ENCODE peak calls at places on chromosomes 3 and 15, in four cellular contexts. J is SK-N-SH, A is H1, S is GM12878. T is an unnamed sample.

GRCh38 chr3:123606527-123606926 is 21.7 kb upstream of the HACD2 start:
- DNase-seq in J (no peak), S (no peak), A (no peak), T (peak)

GRCh38 chr15:79990997-79991334 is 20.0 kb upstream of the BCL2A1 start:
- DNase-seq in S (no peak), A (no peak), J (no peak), T (no peak)

GRCh38 chr3:113532698-113533533 is 561 bp downstream of the SIDT1 start:
- DNase-seq in S (no peak), J (peak), A (no peak), T (no peak)

GRCh38 chr3:147864754-147865354 is 455.7 kb downstream of the ZIC1 start:
- DNase-seq in A (no peak), S (no peak), J (no peak), T (no peak)

GRCh38 chr3:155232605-155233004 is 60.9 kb downstream of the STRIT1 start:
- DNase-seq in J (peak), S (no peak), A (no peak), T (no peak)

GRCh38 chr15:51076898-51077564 is 17.7 kb downstream of the TNFAIP8L3 start:
- DNase-seq in S (peak), J (no peak), A (no peak), T (no peak)

GRCh38 chr3:66761093-66761780 is 236.9 kb upstream of the KBTBD8 start:
- DNase-seq in S (no peak), A (no peak), J (no peak), T (no peak)

GRCh38 chr3:65963787-65964707 is 74.7 kb downstream of the MAGI1 start:
- DNase-seq in J (no peak), S (peak), A (no peak), T (peak)

GRCh38 chr3:151265866-151266265 is 12.5 kb downstream of the P2RY14 start:
- DNase-seq in S (peak), A (peak), J (no peak), T (no peak)

GRCh38 chr3:25580534-25580933 is 84.2 kb downstream of the TOP2B start:
- DNase-seq in J (no peak), A (no peak), S (no peak), T (no peak)

GRCh38 chr15:51917493-51917892 is 54.1 kb downstream of the LEO1 start:
- DNase-seq in S (no peak), J (peak), A (peak), T (peak)

GRCh38 chr15:78224024-78224413 is 10.3 kb downstream of the ACSBG1 start:
- DNase-seq in A (no peak), J (no peak), S (no peak), T (no peak)

GRCh38 chr15:97694456-97694855 is 266.0 kb upstream of the ARRDC4 start:
- DNase-seq in S (no peak), A (no peak), J (no peak), T (no peak)
- TF ChIP-seq TCF12 in S (no peak), A (no peak), J (no peak), T (no peak)

GRCh38 chr15:65638681-65639089 is 16.9 kb downstream of the SLC24A1 start:
- DNase-seq in J (peak), A (no peak), S (peak), T (peak)
- TF ChIP-seq TCF12 in J (no peak), A (no peak), S (no peak), T (no peak)

GRCh38 chr15:23629234-23629805 is 18.3 kb downstream of the MAGEL2 start:
- DNase-seq in A (no peak), J (peak), S (no peak), T (no peak)
- TF ChIP-seq TCF12 in A (no peak), J (no peak), S (no peak), T (no peak)

DNA sequence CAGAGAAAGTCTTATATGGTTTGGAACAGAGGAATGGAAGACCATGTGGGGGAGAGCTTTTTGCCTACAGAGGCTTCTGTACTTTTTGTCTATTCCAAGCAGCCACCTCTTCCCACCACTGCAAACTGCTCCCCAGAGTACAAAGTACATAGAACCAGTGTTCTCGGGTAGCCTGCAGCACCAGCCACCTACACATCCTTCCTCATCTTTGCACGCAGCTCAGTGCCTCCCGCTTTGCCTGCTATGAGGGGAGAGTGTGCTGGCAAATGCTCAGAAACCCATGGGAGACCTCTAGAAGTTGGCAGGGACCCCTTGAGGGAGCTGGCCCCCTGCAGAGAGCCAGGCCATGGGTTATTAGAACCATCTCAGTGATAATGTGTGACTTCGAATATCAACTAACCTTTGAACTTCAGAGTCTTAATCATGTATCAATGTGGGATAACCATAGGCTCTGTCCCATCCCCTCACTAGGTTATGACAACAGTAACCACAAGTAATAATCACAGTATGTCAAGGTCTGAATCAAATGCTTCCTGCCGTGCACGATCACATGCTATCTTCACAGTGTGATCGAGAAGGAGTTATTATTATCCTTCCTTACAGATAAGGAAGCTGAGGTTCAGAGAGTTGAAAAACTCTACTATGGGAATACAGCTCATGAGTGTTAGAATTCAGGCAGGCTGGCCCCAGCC is 22.8 kb upstream of the SMAD3 start:
- DNase-seq in S (no peak), J (no peak), A (no peak), T (no peak)
- TF ChIP-seq TCF12 in S (no peak), J (no peak), A (no peak), T (no peak)

DNA sequence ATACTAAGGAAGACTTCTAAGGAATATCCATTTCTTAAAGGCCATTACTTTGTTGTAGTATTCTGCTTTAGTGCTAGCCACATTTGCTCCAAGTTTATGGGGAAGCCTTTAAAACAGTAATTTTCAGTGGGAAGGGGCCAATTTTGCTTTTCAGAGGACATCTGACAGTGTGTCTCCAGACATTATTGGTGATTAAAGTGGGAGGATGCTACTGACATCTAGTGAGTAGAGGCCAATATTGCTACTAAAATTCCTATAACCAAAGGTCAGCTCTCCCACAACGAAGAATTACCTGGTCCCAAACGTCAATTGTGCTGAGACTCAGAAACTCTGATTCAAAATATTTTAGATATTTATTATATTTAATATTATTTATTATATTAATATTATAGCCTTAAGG is 24.8 kb downstream of the SLC28A2 start:
- DNase-seq in S (peak), A (no peak), J (peak), T (peak)
- TF ChIP-seq TCF12 in S (no peak), A (no peak), J (no peak), T (no peak)

DNA sequence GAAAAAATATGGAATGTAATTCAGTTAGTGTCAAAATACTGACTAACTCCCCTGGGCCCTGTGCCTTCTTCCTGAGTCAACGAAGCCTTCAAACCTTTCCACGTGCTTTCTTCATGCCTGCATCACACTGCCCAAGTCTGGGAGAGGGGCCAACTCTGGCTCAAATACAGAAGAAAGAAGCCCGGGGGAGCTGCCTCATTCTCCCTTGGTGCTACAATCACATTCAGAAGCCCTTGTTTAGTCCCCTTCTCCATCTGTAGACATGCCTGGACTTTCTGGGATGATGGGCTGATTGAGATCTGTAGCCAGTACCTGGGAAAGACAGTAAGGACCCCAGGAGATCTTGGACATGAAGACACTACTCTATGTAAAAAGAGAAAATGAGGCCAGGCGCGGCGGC is 77.8 kb upstream of the GSK3B start:
- DNase-seq in S (no peak), A (no peak), J (no peak), T (no peak)
- TF ChIP-seq TCF12 in S (no peak), A (no peak), J (no peak), T (no peak)

GRCh38 chr3:88742066-88742465 is 365.4 kb upstream of the EPHA3 start:
- DNase-seq in S (no peak), J (no peak), A (no peak), T (no peak)
- TF ChIP-seq TCF12 in S (no peak), J (no peak), A (no peak), T (no peak)

GRCh38 chr3:127066635-127067034 is 83.7 kb downstream of the PLXNA1 start:
- DNase-seq in J (no peak), A (no peak), S (no peak), T (no peak)

GRCh38 chr3:127067116-127067910 is 84.4 kb downstream of the PLXNA1 start:
- DNase-seq in A (no peak), J (no peak), S (no peak), T (no peak)

GRCh38 chr3:127065138-127065427 is 82.2 kb downstream of the PLXNA1 start:
- DNase-seq in J (no peak), A (no peak), S (no peak), T (no peak)

GRCh38 chr3:127064391-127065137 is 81.6 kb downstream of the PLXNA1 start:
- DNase-seq in A (no peak), S (no peak), J (no peak), T (no peak)

GRCh38 chr3:127065561-127066270 is 82.8 kb downstream of the PLXNA1 start:
- DNase-seq in J (no peak), S (no peak), A (no peak), T (no peak)
- TF ChIP-seq TCF12 in J (no peak), S (no peak), A (no peak), T (no peak)

GRCh38 chr3:195221015-195221853 is 49.7 kb downstream of the XXYLT1 start:
- DNase-seq in A (no peak), J (peak), S (no peak), T (no peak)
- TF ChIP-seq TCF12 in A (no peak), J (no peak), S (no peak), T (no peak)

GRCh38 chr3:42491876-42492507 is 10.5 kb upstream of the VIPR1 start:
- DNase-seq in J (no peak), A (no peak), S (no peak), T (no peak)
- TF ChIP-seq TCF12 in J (no peak), A (no peak), S (no peak), T (no peak)